ENCODE peak calls at places on chromosomes 3 and 15, in five cellular contexts. A is aorta; X is A172; F is stimulated activated CD4-positive, alpha-beta T cell treated with anti-CD3 and anti-CD28 coated beads, Interleukin-15, amount 100 ng/mL, for 1 hour; W is NCI-H345. R is an unnamed sample.

GRCh38 chr3:185423178-185423577 is 60.2 kb downstream of the MAP3K13 start:
- DNase-seq in A (no peak), X (peak; percentile 81), F (no peak), W (no peak), R (no peak)

GRCh38 chr3:11146771-11147363 is 7.4 kb upstream of the HRH1 start:
- DNase-seq in A (no peak), X (peak; percentile 25), F (no peak), W (no peak), R (no peak)

GRCh38 chr3:131547585-131547984 is 44.8 kb upstream of the MRPL3 start:
- DNase-seq in A (no peak), X (no peak), F (no peak), W (no peak), R (no peak)

GRCh38 chr3:127998596-127998995 is 53.6 kb upstream of the SEC61A1 start:
- DNase-seq in A (no peak), X (no peak), F (no peak), W (no peak), R (no peak)

GRCh38 chr15:46089438-46090044 is 454.7 kb downstream of the SQOR start:
- DNase-seq in A (no peak), X (no peak), F (no peak), W (no peak), R (no peak)

GRCh38 chr3:45113625-45114050 is 32.5 kb downstream of the CDCP1 start:
- DNase-seq in A (no peak), X (no peak), F (no peak), W (no peak), R (no peak)

GRCh38 chr15:85589873-85590272 is 204.9 kb downstream of the KLHL25 start:
- DNase-seq in A (no peak), X (no peak), F (no peak), W (no peak), R (no peak)

GRCh38 chr15:78452485-78452884 is 14.5 kb downstream of the IREB2 start:
- DNase-seq in A (no peak), X (no peak), F (no peak), W (no peak), R (no peak)

GRCh38 chr15:20652914-20653313 is 111.3 kb upstream of the GOLGA6L6 start:
- DNase-seq in A (no peak), X (no peak), F (no peak), W (no peak), R (no peak)

GRCh38 chr3:66480666-66481065 is 20.2 kb downstream of the LRIG1 start:
- DNase-seq in A (no peak), X (peak; percentile 52), F (no peak), W (no peak), R (no peak)

GRCh38 chr15:80464952-80465645 is 60.9 kb downstream of the ARNT2 start:
- DNase-seq in A (no peak), X (no peak), F (no peak), W (peak; percentile 1), R (no peak)

GRCh38 chr3:9615003-9615628 is 34.2 kb upstream of the MTMR14 start:
- DNase-seq in A (no peak), X (no peak), F (no peak), W (peak; percentile 29), R (no peak)

R was measured in spleen.